ENCODE peak calls at places on chromosome 14, in six cellular contexts. E is HepG2; X is naive thymus-derived CD8-positive, alpha-beta T cell; Q is GF-D8; N is NCI-H748 treated with DMSO at 0.1 percent for 48 hours; V is nephron progenitor cell. K is an unnamed sample.

GRCh38 chr14:22980672-22981089 is 1.7 kb downstream of the AJUBA start:
- DNase-seq in E (peak), X (peak), Q (no peak), N (no peak), V (peak), K (peak)

GRCh38 chr14:103563089-103563620 is 395 bp downstream of the COA8 start:
- DNase-seq in E (peak), X (no peak), Q (no peak), N (peak), V (no peak), K (no peak)

GRCh38 chr14:100297320-100298300 is 8.6 kb downstream of the SLC25A29 start:
- DNase-seq in E (no peak), X (no peak), Q (peak), N (no peak), V (no peak), K (no peak)

GRCh38 chr14:103520657-103521437 is 1.8 kb downstream of the CKB start:
- DNase-seq in E (no peak), X (peak), Q (no peak), N (peak), V (peak), K (peak)

GRCh38 chr14:77965919-77966435 is 166.1 kb downstream of the ADCK1 start:
- DNase-seq in E (peak), X (no peak), Q (peak), N (peak), V (peak), K (no peak)

GRCh38 chr14:36238666-36239363 is 62.3 kb upstream of the PTCSC3 start:
- DNase-seq in E (no peak), X (no peak), Q (no peak), N (no peak), V (no peak), K (peak)

GRCh38 chr14:26255213-26255612 is 342.6 kb downstream of the NOVA1 start:
- DNase-seq in E (no peak), X (no peak), Q (no peak), N (peak), V (no peak), K (peak)

GRCh38 chr14:95095991-95096390 is 61.3 kb downstream of the DICER1 start:
- DNase-seq in E (no peak), X (no peak), Q (no peak), N (no peak), V (no peak), K (no peak)

GRCh38 chr14:68377459-68377858 is 415.4 kb downstream of the ZFP36L1 start:
- DNase-seq in E (peak), X (no peak), Q (peak), N (no peak), V (no peak), K (no peak)

GRCh38 chr14:55074662-55075061 is 23.2 kb downstream of the MAPK1IP1L start:
- DNase-seq in E (no peak), X (no peak), Q (no peak), N (no peak), V (no peak), K (no peak)

GRCh38 chr14:64815257-64815656 is 64.5 kb downstream of the SPTB start:
- DNase-seq in E (no peak), X (no peak), Q (no peak), N (no peak), V (no peak), K (no peak)

GRCh38 chr14:96363751-96364336 is 518 bp downstream of the GSKIP start:
- DNase-seq in E (peak), X (peak), Q (no peak), N (peak), V (peak), K (peak)

K was measured in HT1080.